ENCODE peak calls at places on chromosomes 2 and 18, in four cellular contexts. B, G, Y and F are unnamed samples.

GRCh38 chr18:9428862-9429661 is 46.3 kb upstream of the RALBP1 start:
- DNase-seq in G (no peak), B (no peak), Y (no peak), F (no peak)

GRCh38 chr2:96500385-96501066 is 4.6 kb downstream of the NEURL3 start:
- DNase-seq in G (no peak), B (no peak), Y (no peak), F (no peak)

GRCh38 chr2:7060602-7061435 is 143.6 kb downstream of the RNF144A start:
- DNase-seq in B (no peak), Y (no peak), G (no peak), F (no peak)

GRCh38 chr18:13381907-13382682 is 163.5 kb downstream of the LDLRAD4 start:
- DNase-seq in Y (no peak), B (no peak), G (no peak), F (no peak)

GRCh38 chr2:121897335-121897970 is 142.0 kb downstream of the TSN start:
- DNase-seq in B (peak), Y (no peak), G (peak), F (peak)

GRCh38 chr2:70921031-70921430 is 14.7 kb upstream of the ATP6V1B1 start:
- DNase-seq in G (no peak), Y (no peak), B (no peak), F (no peak)

GRCh38 chr2:46913471-46914381 is 1.9 kb downstream of the MCFD2 start:
- DNase-seq in G (peak), Y (no peak), B (peak), F (peak)

GRCh38 chr2:68764041-68764780 is 29.6 kb downstream of the ARHGAP25 start:
- DNase-seq in B (no peak), G (no peak), Y (no peak), F (no peak)

GRCh38 chr2:159003555-159003954 is 35.1 kb downstream of the TANC1 start:
- DNase-seq in B (no peak), Y (no peak), G (no peak), F (no peak)

GRCh38 chr2:66982766-66983165 is 414.4 kb upstream of the ETAA1 start:
- DNase-seq in Y (no peak), B (no peak), G (no peak), F (no peak)

GRCh38 chr2:176491172-176491904 is 222.1 kb downstream of the MTX2 start:
- DNase-seq in G (no peak), B (peak), Y (no peak), F (no peak)

DNA sequence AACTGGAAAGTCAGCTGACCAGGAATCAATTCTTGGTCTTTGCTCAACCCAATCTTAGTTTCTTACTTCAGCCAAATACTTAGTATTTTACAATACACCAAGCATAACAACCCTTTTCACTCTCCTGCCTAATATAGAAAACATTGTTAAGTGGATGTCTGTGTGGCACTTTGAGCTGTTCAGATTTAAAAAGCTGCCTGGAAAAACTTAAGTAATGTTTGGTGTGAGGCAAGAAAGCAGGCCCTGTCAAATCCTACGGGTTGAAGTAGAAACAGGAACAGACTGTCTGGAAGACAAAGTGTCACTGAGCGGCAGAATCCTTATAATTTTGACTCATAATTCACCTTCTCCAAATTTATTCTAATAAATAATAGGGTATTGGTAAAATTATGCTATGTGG is 37.1 kb upstream of the FRZB start:
- DNase-seq in Y (no peak), B (no peak), G (no peak), F (no peak)
- TF ChIP-seq ELF4 in Y (no peak), B (no peak), G (no peak), F (no peak)

GRCh38 chr2:43083710-43084698 is 142.4 kb downstream of the ZFP36L2 start:
- DNase-seq in B (no peak), Y (no peak), G (no peak), F (no peak)
- TF ChIP-seq SP1 in B (no peak), Y (no peak), G (no peak), F (no peak)

GRCh38 chr2:237326250-237327171 is 87.5 kb downstream of the COL6A3 start:
- DNase-seq in G (no peak), Y (no peak), B (no peak), F (no peak)
- TF ChIP-seq ELF4 in G (no peak), Y (no peak), B (no peak), F (no peak)

DNA sequence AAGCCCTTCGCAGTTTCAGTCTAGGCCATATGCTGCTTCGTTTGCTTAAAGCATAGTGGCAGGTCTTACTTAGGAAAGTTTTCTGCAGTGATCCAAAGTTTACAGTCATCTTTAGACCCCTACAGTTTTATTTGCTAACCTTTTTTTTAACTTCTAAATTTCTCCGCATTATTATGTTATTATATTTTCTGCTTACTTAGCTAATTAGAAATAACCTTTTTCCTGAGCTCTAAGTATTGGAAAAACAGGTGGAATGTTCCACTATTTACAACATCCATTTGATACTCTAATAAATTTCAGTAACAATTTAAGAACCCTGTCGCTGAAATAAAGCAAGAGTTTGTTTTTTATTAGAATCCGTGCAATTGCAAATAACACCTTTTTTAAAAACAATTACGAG is 4.1 kb upstream of the RAD51AP2 start:
- DNase-seq in Y (no peak), B (no peak), G (no peak), F (no peak)
- TF ChIP-seq SP1 in Y (no peak), B (no peak), G (no peak), F (no peak)

DNA sequence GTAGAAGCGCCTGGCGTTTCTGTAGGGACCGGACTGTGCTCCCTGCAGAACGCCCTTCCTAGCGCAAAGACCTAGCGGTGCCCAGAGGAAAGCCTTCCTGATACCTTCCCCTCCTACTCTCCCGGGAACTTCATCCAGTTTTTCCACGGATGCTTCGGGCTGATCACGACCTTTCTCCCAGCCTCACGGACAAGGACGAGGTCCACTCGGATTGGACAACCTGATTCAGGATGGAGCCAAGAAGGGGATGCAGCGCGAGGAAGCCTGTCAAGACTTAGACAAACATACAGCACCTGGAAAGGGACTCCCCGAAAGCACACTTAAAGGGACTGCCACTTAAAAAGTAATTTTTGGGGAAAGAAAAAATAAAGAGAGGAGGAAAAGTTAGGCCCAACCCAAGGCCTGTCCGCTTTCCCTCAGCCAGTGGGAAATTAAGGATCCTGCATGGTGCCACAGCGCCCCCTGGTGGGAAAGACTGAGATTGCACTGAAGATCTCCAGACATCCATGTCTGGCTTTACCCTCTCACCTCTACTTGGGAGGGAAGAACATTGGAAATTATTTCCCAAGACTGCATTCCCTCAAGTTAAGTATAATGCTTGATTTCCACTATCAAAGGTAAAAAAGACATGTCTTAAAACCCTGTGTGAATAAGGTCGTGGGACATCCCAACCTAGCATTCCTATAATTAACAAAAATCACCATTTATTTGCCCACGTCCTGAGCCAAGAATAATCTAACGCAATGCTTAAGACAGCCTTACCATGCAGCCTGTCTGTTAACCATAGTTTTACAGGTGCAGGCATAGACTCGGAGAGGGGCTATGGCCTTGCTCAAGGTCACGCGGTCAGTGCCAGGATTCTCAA is 13.4 kb upstream of the COPS8 start:
- DNase-seq in Y (peak), B (peak), G (peak), F (peak)
- TF ChIP-seq ELF4 in Y (no peak), B (no peak), G (no peak), F (no peak)

GRCh38 chr18:75374466-75374865 is 53.0 kb downstream of the SMIM21 start:
- DNase-seq in Y (no peak), G (no peak), B (no peak), F (no peak)

GRCh38 chr18:75377975-75378673 is 49.4 kb downstream of the SMIM21 start:
- DNase-seq in B (no peak), Y (no peak), G (no peak), F (no peak)

GRCh38 chr18:75377258-75377657 is 50.2 kb downstream of the SMIM21 start:
- DNase-seq in Y (no peak), G (no peak), B (no peak), F (no peak)

GRCh38 chr18:75375341-75375740 is 52.2 kb downstream of the SMIM21 start:
- DNase-seq in G (no peak), B (no peak), Y (no peak), F (no peak)

GRCh38 chr18:75376004-75376403 is 51.5 kb downstream of the SMIM21 start:
- DNase-seq in G (no peak), B (no peak), Y (no peak), F (no peak)
- TF ChIP-seq SP1 in G (no peak), B (no peak), Y (no peak), F (no peak)

DNA sequence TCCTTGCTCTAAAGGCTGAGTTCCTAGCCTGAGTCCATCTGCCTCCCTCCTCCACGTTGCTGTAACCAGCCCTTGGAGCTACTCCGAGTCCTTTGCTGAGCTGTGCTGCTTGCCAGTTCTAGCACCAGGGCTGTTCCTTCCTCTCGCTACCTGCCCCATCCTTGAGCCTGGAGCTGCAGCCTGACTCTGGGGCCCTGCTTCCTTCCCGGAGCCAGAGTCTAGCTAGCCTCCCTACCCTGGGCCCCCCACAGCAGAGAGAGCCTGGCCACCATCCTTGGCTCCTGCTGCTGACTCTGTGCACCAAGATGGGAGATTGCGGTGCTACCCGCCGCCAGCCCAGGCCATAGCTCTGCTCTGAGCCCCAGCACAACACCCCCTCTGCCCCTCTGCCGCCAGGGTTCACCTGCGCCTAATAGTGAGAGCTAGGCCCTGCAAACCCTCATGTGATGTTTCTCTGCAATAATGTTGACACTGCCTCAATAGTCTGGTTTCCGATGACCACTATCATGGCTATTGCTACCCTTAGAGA is 135.9 kb upstream of the ASB18 start:
- DNase-seq in B (no peak), Y (no peak), G (no peak), F (no peak)
- TF ChIP-seq ELF4 in B (no peak), Y (no peak), G (no peak), F (no peak)

GRCh38 chr2:192381082-192381481 is 186.3 kb upstream of the TMEFF2 start:
- DNase-seq in Y (no peak), B (no peak), G (no peak), F (no peak)
- TF ChIP-seq SP1 in Y (no peak), B (no peak), G (no peak), F (no peak)